ENCODE peak calls at places on chromosomes 4 and X, in five cellular contexts. F, J, L, U and Y are unnamed samples.

GRCh38 chrX:148381603-148382002 is 118.8 kb upstream of the AFF2 start:
- DNase-seq in L (no peak), F (no peak), U (no peak), J (no peak), Y (no peak)

GRCh38 chrX:150544222-150544787 is 24.1 kb upstream of the MTM1 start:
- DNase-seq in J (peak; percentile 48), F (no peak), U (no peak), L (no peak), Y (no peak)

GRCh38 chrX:48890296-48890925 is 7.2 kb downstream of the TIMM17B start:
- DNase-seq in J (no peak), L (no peak), F (no peak), U (no peak), Y (no peak)

GRCh38 chr4:165111906-165112257 is 778 bp downstream of the TMEM192 start:
- DNase-seq in F (no peak), U (no peak), L (no peak), J (no peak), Y (no peak)

GRCh38 chrX:57583477-57583876 is 8.3 kb upstream of the ZXDB start:
- DNase-seq in J (no peak), L (no peak), U (no peak), F (no peak), Y (no peak)

GRCh38 chrX:91434351-91435168 is at the start of gene PABPC5:
- DNase-seq in U (peak; percentile 61), L (peak; percentile 85), J (peak; percentile 65), F (peak; percentile 44), Y (no peak)

GRCh38 chr4:3711183-3712111 is 54.7 kb upstream of the ADRA2C start:
- DNase-seq in L (no peak), U (no peak), F (no peak), J (no peak), Y (no peak)

GRCh38 chrX:151773434-151773833 is 38.9 kb downstream of the CNGA2 start:
- DNase-seq in U (no peak), J (no peak), L (no peak), F (no peak), Y (no peak)

GRCh38 chr4:1090465-1091440 is 22.6 kb downstream of the RNF212 start:
- DNase-seq in F (peak; percentile 4), U (peak; percentile 10), L (no peak), J (peak; percentile 26), Y (no peak)

GRCh38 chr4:26321326-26322276 is 787 bp downstream of the RBPJ start:
- DNase-seq in L (peak; percentile 18), U (no peak), J (peak; percentile 55), F (peak; percentile 36), Y (no peak)

GRCh38 chrX:9928083-9928482 is 39.1 kb upstream of the CLDN34 start:
- DNase-seq in L (no peak), U (no peak), J (no peak), F (no peak), Y (no peak)

GRCh38 chr4:23022032-23022431 is 329.3 kb downstream of the GBA3 start:
- DNase-seq in U (no peak), F (no peak), J (no peak), L (no peak), Y (no peak)

DNA sequence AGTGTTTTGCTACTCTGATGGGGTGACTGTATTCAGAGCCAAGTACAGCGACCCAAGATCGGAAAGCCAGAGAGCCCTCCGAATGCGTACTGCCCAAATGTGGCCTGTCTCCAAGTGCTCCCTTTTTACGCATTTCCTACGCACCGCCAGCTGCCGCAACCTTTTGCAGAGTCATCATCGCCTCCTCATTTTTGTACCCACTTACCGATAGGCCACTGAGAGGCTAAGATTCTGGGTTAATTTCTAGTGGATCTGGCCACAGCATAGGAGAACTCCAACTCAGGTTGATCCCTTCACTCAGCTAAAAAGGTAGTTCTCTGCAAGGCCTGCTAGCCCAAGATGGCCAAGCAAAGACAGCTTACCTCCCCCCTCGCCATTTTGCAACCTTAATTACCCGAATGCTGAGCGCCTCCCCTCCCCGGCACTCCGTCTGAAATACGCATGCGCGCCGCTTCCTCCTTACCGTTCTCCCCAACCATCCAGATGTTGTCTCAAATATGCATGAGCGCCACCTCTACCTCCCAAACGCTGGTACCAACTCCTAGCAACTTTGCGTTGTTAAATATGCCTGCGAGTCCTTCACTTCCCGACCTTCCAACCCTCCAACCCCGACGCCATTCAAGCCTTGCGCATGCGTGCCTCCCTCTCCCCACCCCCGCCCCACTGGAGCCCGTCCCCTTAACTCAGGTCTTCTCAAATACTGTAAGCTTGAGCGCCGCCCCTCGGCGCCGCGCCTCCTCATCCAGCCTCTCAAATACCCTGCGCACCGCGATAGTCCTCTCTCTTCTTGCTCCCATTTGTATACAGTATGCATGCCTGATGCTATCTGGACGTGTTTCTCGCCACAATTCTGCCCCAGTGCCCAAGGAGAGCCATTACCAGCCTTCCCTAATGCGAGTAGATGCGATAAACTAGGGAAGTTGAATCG is 11.8 kb upstream of the ZCCHC13 start:
- DNase-seq in F (peak; percentile 81), U (peak; percentile 81), J (peak; percentile 95), L (peak; percentile 81), Y (peak; percentile 97)
- TF ChIP-seq POLR2A in F (peak; percentile 15), U (no peak), J (peak; percentile 17), L (peak; percentile 41), Y (no peak)

GRCh38 chr4:173520921-173521473 is 9.0 kb downstream of the HAND2 start:
- DNase-seq in L (no peak), F (no peak), U (no peak), J (no peak), Y (peak; percentile 91)
- H3K27me3 ChIP-seq in L (no peaks in the 10 kb centered on the region), F (no peaks in the 10 kb centered on the region), U (no peaks in the 10 kb centered on the region), J (no peaks in the 10 kb centered on the region), Y (peaks cover 4% of the 10 kb centered on the region)

GRCh38 chr4:101346312-101346561 is 1.1 kb downstream of the PPP3CA start:
- DNase-seq in L (no peak), U (no peak), J (peak; percentile 74), F (no peak), Y (no peak)

GRCh38 chr4:101346562-101347266 is 612 bp downstream of the PPP3CA start:
- DNase-seq in U (peak; percentile 61), J (peak; percentile 79), F (peak; percentile 64), L (peak; percentile 60), Y (peak; percentile 93)

GRCh38 chr4:101348367-101348827 is 1.1 kb upstream of the PPP3CA start:
- DNase-seq in U (peak; percentile 51), F (no peak), L (no peak), J (no peak), Y (no peak)

GRCh38 chr4:101347557-101348366 is 436 bp upstream of the PPP3CA start:
- DNase-seq in F (peak; percentile 100), J (peak; percentile 99), U (peak; percentile 99), L (peak; percentile 100), Y (peak; percentile 100)

DNA sequence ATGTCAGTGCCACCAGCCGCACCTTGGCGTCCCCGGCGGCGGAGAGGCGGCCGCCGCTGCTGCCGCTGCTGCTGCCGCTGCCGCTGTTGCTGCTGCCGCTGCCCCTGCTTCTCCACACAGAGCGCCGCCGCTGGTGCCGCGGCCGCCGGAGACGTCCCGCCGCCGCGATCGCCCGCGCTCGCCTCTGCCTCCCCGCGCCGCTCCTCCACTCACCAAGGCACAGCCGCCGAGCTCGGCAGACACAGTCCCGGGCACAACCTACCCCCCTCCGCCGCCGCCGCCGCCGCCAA is at the start of gene PPP3CA:
- DNase-seq in L (no peak), U (no peak), F (no peak), J (no peak), Y (no peak)
- TF ChIP-seq POLR2A in L (peak; percentile 43), U (no peak), F (peak; percentile 72), J (peak; percentile 71), Y (peak; percentile 43)

DNA sequence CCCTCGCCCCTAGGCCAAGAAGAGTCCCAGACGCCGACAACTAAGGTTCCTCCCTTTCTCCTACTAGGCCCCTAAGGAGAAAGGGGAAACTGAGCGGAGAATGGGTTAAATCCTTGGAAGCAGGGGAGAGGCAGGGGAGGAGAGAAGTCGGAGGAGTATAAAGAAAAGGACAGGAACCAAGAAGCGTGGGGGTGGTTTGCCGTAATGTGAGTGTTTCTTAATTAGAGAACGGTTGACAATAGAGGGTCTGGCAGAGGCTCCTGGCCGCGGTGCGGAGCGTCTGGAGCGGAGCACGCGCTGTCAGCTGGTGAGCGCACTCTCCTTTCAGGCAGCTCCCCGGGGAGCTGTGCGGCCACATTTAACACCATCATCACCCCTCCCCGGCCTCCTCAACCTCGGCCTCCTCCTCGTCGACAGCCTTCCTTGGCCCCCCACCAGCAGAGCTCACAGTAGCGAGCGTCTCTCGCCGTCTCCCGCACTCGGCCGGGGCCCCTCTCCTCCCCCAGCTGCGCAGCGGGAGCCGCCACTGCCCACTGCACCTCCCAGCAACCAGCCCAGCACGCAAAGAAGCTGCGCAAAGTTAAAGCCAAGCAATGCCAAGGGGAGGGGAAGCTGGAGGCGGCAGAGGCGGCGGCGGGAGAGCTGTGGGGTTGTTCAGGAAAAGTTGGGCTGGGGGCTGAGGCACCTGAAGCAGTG is 6.0 kb downstream of the ATOH1 start:
- DNase-seq in F (no peak), J (no peak), U (no peak), L (no peak), Y (no peak)
- H3K27me3 ChIP-seq in F (no peaks in the 10 kb centered on the region), J (no peaks in the 10 kb centered on the region), U (no peaks in the 10 kb centered on the region), L (no peaks in the 10 kb centered on the region), Y (peaks cover 92% of the 10 kb centered on the region)

GRCh38 chr4:105241456-105241855 is 94.8 kb downstream of the TET2 start:
- DNase-seq in J (no peak), F (peak; percentile 15), U (no peak), L (peak; percentile 16), Y (no peak)

GRCh38 chr4:105248613-105249012 is 101.9 kb downstream of the TET2 start:
- DNase-seq in J (no peak), F (no peak), L (no peak), U (no peak), Y (no peak)

GRCh38 chr4:105240037-105240436 is 93.4 kb downstream of the TET2 start:
- DNase-seq in J (no peak), L (no peak), F (no peak), U (no peak), Y (no peak)

GRCh38 chr4:105246712-105247111 is 100.0 kb downstream of the TET2 start:
- DNase-seq in L (peak; percentile 14), U (no peak), J (no peak), F (no peak), Y (no peak)

DNA sequence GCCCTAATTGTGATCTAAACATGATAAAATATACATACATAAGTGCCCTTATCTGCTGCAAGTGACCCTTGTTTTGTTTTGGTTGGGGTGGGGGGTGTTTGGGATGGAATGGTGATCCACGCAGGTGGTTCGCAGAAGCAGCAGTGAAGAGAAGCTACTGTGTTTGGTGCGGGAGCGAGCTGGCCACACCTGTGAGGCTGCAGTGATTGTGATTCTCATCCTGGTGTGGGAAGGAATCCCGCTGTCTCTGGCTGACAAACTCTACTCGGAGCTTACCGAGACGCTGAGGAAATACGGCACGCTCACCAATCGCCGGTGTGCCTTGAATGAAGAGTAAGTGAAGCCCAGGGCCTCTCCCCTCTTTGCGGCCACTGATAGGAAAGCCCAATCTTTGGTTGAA is 96.8 kb downstream of the TET2 start:
- DNase-seq in U (no peak), L (no peak), F (no peak), J (no peak), Y (no peak)
- TF ChIP-seq POLR2A in U (no peak), L (no peak), F (no peak), J (no peak), Y (no peak)